ENCODE peak calls at places on chromosome 20, in five cellular contexts. B, J, D, W and T are unnamed samples.

GRCh38 chr20:49690899-49691620 is 22.6 kb downstream of the B4GALT5 start:
- DNase-seq in B (peak; percentile 96), J (no peak), D (no peak), W (no peak), T (no peak)

GRCh38 chr20:15882553-15882952 is 690.7 kb downstream of the KIF16B start:
- DNase-seq in B (no peak), J (no peak), D (no peak), W (no peak), T (no peak)

GRCh38 chr20:53993310-53993709 is 77.1 kb downstream of the BCAS1 start:
- DNase-seq in B (no peak), J (no peak), D (no peak), W (no peak), T (no peak)

GRCh38 chr20:4545526-4545925 is 176.2 kb upstream of the PRND start:
- DNase-seq in B (no peak), J (no peak), D (no peak), W (no peak), T (no peak)

GRCh38 chr20:32964575-32964974 is 39.7 kb downstream of the SUN5 start:
- DNase-seq in B (no peak), J (no peak), D (no peak), W (no peak), T (no peak)

GRCh38 chr20:37711001-37711400 is 17.2 kb downstream of the CTNNBL1 start:
- DNase-seq in B (no peak), J (no peak), D (no peak), W (peak; percentile 59), T (no peak)

GRCh38 chr20:64196831-64197418 is 32.7 kb downstream of the MYT1 start:
- DNase-seq in B (no peak), J (no peak), D (no peak), W (no peak), T (no peak)

GRCh38 chr20:58634121-58634817 is 16.8 kb upstream of the STX16 start:
- DNase-seq in B (no peak), J (no peak), D (no peak), W (no peak), T (no peak)

GRCh38 chr20:60046011-60046413 is 87.8 kb downstream of the CDH26 start:
- DNase-seq in B (no peak), J (no peak), D (no peak), W (no peak), T (no peak)

GRCh38 chr20:2197166-2197565 is 95.5 kb downstream of the STK35 start:
- DNase-seq in B (no peak), J (no peak), D (no peak), W (no peak), T (no peak)

GRCh38 chr20:22462975-22463914 is 121.1 kb downstream of the FOXA2 start:
- DNase-seq in B (no peak), J (no peak), D (no peak), W (no peak), T (no peak)

GRCh38 chr20:23446505-23446904 is 6.2 kb downstream of the CST11 start:
- DNase-seq in B (peak; percentile 82), J (peak; percentile 27), D (peak; percentile 46), W (peak; percentile 43), T (no peak)

GRCh38 chr20:38145094-38146075 is 19.7 kb downstream of the TGM2 start:
- DNase-seq in B (peak; percentile 45), J (no peak), D (no peak), W (no peak), T (no peak)

GRCh38 chr20:51074062-51074461 is 51.2 kb upstream of the KCNG1 start:
- DNase-seq in B (no peak), J (no peak), D (no peak), W (no peak), T (no peak)

GRCh38 chr20:57264151-57264792 is 2.2 kb downstream of the BMP7 start:
- DNase-seq in B (peak; percentile 69), J (no peak), D (no peak), W (no peak), T (no peak)

GRCh38 chr20:5890773-5891441 is 59.4 kb downstream of the TRMT6 start:
- DNase-seq in B (no peak), J (no peak), D (no peak), W (no peak), T (no peak)

GRCh38 chr20:19786311-19786710 is 28.3 kb downstream of the RIN2 start:
- DNase-seq in B (no peak), J (no peak), D (no peak), W (no peak), T (no peak)

GRCh38 chr20:51221791-51222408 is 199.0 kb upstream of the KCNG1 start:
- DNase-seq in B (no peak), J (no peak), D (no peak), W (no peak), T (no peak)

GRCh38 chr20:45497971-45498494 is 17.4 kb downstream of the SPINT3 start:
- DNase-seq in B (no peak), J (no peak), D (no peak), W (no peak), T (no peak)

GRCh38 chr20:25453035-25453810 is 45.8 kb downstream of the GINS1 start:
- DNase-seq in B (no peak), J (no peak), D (peak; percentile 77), W (no peak), T (no peak)

GRCh38 chr20:31494131-31494530 is 19.0 kb downstream of the REM1 start:
- DNase-seq in B (peak; percentile 81), J (no peak), D (no peak), W (peak; percentile 68), T (no peak)

DNA sequence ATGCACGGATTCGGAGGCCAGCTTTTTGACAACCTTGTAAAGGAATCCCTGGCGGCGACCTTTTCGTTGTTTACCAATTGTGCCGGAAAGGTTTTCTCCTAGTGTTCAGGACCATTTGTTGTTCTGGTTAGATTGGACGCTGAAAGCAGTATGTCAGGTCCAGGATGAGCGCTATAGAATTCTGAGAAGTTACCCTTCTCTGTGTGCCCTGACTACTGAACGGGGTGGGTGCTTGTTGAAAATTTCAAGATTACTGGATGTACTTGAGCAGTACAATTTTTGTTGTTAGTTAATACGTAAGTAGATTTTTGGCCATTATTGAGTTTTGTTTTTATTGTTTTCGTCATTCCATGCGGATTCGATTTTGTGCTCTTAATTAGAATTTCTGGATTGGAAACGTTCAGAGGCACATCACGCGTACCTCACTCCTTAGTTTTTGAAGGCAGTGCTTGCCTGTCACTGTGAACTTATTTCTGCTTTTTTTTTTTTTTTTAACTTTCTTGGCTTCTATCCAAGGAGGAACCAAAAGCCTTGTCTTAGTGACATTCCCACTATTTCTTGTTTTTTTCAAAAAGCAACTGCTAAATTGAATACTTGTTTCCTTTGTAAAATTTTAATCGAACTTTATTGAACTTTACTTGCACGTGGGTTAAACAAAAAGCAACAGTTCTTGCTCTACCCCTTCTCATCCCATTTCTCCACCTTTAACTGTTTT is 898 bp downstream of the XRN2 start:
- DNase-seq in B (no peak), J (no peak), D (no peak), W (no peak), T (no peak)
- TF ChIP-seq TAF1 in B (no peak), J (no peak), D (no peak), W (no peak), T (no peak)

GRCh38 chr20:48006036-48006833 is 221.0 kb upstream of the SULF2 start:
- DNase-seq in B (no peak), J (no peak), D (no peak), W (no peak), T (no peak)

GRCh38 chr20:48007356-48007755 is 222.1 kb upstream of the SULF2 start:
- DNase-seq in B (no peak), J (no peak), D (no peak), W (no peak), T (no peak)

GRCh38 chr20:48010623-48011022 is 225.3 kb upstream of the SULF2 start:
- DNase-seq in B (no peak), J (no peak), D (no peak), W (no peak), T (no peak)

GRCh38 chr20:48011025-48011424 is 225.7 kb upstream of the SULF2 start:
- DNase-seq in B (no peak), J (no peak), D (no peak), W (no peak), T (no peak)

GRCh38 chr20:48008850-48009535 is 223.7 kb upstream of the SULF2 start:
- DNase-seq in B (no peak), J (no peak), D (no peak), W (no peak), T (no peak)
- TF ChIP-seq TAF1 in B (no peak), J (no peak), D (no peak), W (no peak), T (no peak)

GRCh38 chr20:61525781-61526431 is 273.8 kb downstream of the CDH4 start:
- DNase-seq in B (no peak), J (no peak), D (no peak), W (peak; percentile 92), T (no peak)
- TF ChIP-seq TAF1 in B (no peak), J (no peak), D (no peak), W (no peak), T (no peak)

GRCh38 chr20:478949-479429 is 16.7 kb upstream of the TBC1D20 start:
- DNase-seq in B (peak; percentile 84), J (peak; percentile 23), D (peak; percentile 56), W (peak; percentile 26), T (peak; percentile 25)
- TF ChIP-seq TAF1 in B (no peak), J (no peak), D (no peak), W (no peak), T (no peak)

GRCh38 chr20:14203657-14204056 is 133.8 kb downstream of the FLRT3 start:
- DNase-seq in B (no peak), J (no peak), D (no peak), W (no peak), T (no peak)

GRCh38 chr20:14208956-14209355 is 128.5 kb downstream of the FLRT3 start:
- DNase-seq in B (no peak), J (no peak), D (no peak), W (no peak), T (no peak)

GRCh38 chr20:14210146-14210545 is 127.3 kb downstream of the FLRT3 start:
- DNase-seq in B (no peak), J (no peak), D (no peak), W (no peak), T (no peak)

GRCh38 chr20:14207591-14207990 is 129.8 kb downstream of the FLRT3 start:
- DNase-seq in B (no peak), J (no peak), D (no peak), W (no peak), T (no peak)
- TF ChIP-seq TAF1 in B (no peak), J (no peak), D (no peak), W (no peak), T (no peak)

DNA sequence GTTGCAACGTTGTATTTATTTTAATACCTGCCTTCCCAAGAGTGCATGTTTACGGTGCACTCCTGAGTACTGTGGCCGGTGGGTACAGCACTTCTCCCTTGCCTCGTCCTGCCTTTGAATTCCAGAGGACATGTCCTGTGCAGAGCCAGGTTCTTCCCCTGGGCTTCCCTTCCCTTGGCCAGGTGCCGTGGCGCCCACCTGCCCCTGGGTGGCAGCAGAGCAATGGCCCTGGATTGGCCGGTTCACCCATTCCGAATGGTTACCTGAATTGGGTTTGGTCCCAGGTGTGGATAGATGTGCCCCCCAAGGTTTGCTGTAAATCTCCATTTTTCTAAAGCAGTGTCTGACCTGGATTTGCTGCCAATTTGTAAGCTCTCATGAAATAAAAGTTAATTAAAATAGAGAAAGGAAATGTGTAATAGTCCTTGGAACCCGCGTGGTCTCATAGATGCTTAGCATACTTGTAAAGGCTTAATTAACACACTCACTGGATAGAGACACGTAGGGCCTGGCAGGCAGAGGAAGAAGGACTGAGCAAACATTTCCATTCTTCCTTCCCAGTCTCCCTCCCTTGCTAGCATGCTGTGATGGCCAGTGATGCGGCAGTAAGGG is 40.6 kb downstream of the DTD1 start:
- DNase-seq in B (peak; percentile 24), J (no peak), D (peak; percentile 42), W (no peak), T (no peak)
- TF ChIP-seq TAF1 in B (no peak), J (no peak), D (no peak), W (no peak), T (no peak)